ENCODE peak calls at places on chromosomes 3 and 15, in seven cellular contexts. O is left ventricle myocardium inferior, W is tibial artery, Y is IMR-90, B is prostate gland, R is sigmoid colon, X is endothelial cell of umbilical vein. C is an unnamed sample. For H3K36me3 and H3K4me1, the result is how much of the 10 kb centered on the place peaks cover.

GRCh38 chr15:95669146-95669922 is 661.2 kb upstream of the NR2F2 start:
- DNase-seq in O (no peak), W (no peak), Y (no peak), B (no peak), R (no peak), X (peak), C (no peak)

GRCh38 chr3:5136619-5137429 is 14.7 kb downstream of the ARL8B start:
- DNase-seq in O (no peak), W (no peak), Y (peak), B (no peak), R (no peak), X (peak), C (no peak)

GRCh38 chr3:5811051-5811450 is 623.5 kb downstream of the EDEM1 start:
- DNase-seq in O (no peak), W (no peak), Y (no peak), B (no peak), R (no peak), X (no peak), C (no peak)

GRCh38 chr3:53195066-53195450 is 34.0 kb downstream of the PRKCD start:
- DNase-seq in O (no peak), W (no peak), Y (no peak), B (no peak), R (no peak), X (no peak), C (no peak)

GRCh38 chr15:68765602-68766368 is 54.9 kb downstream of the ANP32A start:
- DNase-seq in O (no peak), W (no peak), Y (no peak), B (no peak), R (no peak), X (peak), C (no peak)

GRCh38 chr15:67146214-67146613 is 80.8 kb downstream of the SMAD3 start:
- DNase-seq in O (peak), W (peak), Y (peak), B (no peak), R (peak), X (peak), C (peak)

GRCh38 chr15:51864408-51865056 is 35.1 kb downstream of the TMOD3 start:
- DNase-seq in O (no peak), W (no peak), Y (peak), B (no peak), R (no peak), X (no peak), C (no peak)

GRCh38 chr3:2921903-2922302 is 188.3 kb downstream of the IL5RA start:
- DNase-seq in O (no peak), W (no peak), Y (no peak), B (no peak), R (no peak), X (no peak), C (peak)

GRCh38 chr15:42704492-42704926 is 32.4 kb downstream of the CDAN1 start:
- DNase-seq in O (no peak), W (no peak), Y (peak), B (peak), R (no peak), X (peak), C (peak)

GRCh38 chr3:48301814-48302194 is 31.7 kb downstream of the SPINK8 start:
- DNase-seq in O (no peak), W (no peak), Y (peak), B (peak), R (peak), X (no peak), C (peak)

GRCh38 chr15:79582650-79583049 is 150.5 kb downstream of the MINAR1 start:
- DNase-seq in O (no peak), W (no peak), Y (no peak), B (no peak), R (no peak), X (no peak), C (no peak)

GRCh38 chr15:39022532-39023305 is 458.1 kb upstream of the RASGRP1 start:
- DNase-seq in O (no peak), W (no peak), Y (no peak), B (no peak), R (no peak), X (no peak), C (no peak)

GRCh38 chr3:111472556-111472955 is 69.4 kb upstream of the CD96 start:
- DNase-seq in O (no peak), W (no peak), Y (no peak), B (no peak), R (no peak), X (no peak), C (no peak)

GRCh38 chr3:90184861-90185260 is 1077.4 kb downstream of the EPHA3 start:
- DNase-seq in O (no peak), W (no peak), Y (peak), B (no peak), R (no peak), X (no peak), C (no peak)

GRCh38 chr3:65873028-65873427 is 165.7 kb downstream of the MAGI1 start:
- DNase-seq in O (peak), W (no peak), Y (no peak), B (no peak), R (no peak), X (no peak), C (no peak)

GRCh38 chr3:152229692-152230091 is 39.0 kb upstream of the MBNL1 start:
- DNase-seq in O (no peak), W (no peak), Y (no peak), B (no peak), R (no peak), X (peak), C (no peak)

GRCh38 chr15:51649659-51650521 is 27.3 kb upstream of the DMXL2 start:
- DNase-seq in O (no peak), W (no peak), Y (peak), B (peak), R (no peak), X (peak), C (peak)

GRCh38 chr15:31265871-31266711 is 60.5 kb upstream of the KLF13 start:
- DNase-seq in O (peak), W (peak), Y (no peak), B (peak), R (peak), X (no peak), C (no peak)

GRCh38 chr15:89472785-89473256 is 23.6 kb downstream of the RHCG start:
- DNase-seq in O (peak), W (peak), Y (peak), B (no peak), R (no peak), X (peak), C (no peak)

GRCh38 chr15:101613130-101614000 is 38.8 kb downstream of the TM2D3 start:
- DNase-seq in O (peak), W (peak), Y (peak), B (peak), R (peak), X (no peak), C (peak)

GRCh38 chr15:41207687-41208448 is 22.7 kb downstream of the EXD1 start:
- DNase-seq in O (no peak), W (no peak), Y (peak), B (no peak), R (no peak), X (no peak), C (no peak)

GRCh38 chr3:13480340-13481318 is 523 bp downstream of the HDAC11 start:
- DNase-seq in O (no peak), W (no peak), Y (peak), B (no peak), R (peak), X (no peak), C (peak)

GRCh38 chr3:166445865-166446264 is 608.6 kb upstream of the BCHE start:
- DNase-seq in O (no peak), W (no peak), Y (peak), B (no peak), R (no peak), X (no peak), C (no peak)

GRCh38 chr3:15977598-15978232 is 179.9 kb upstream of the ANKRD28 start:
- DNase-seq in O (no peak), W (no peak), Y (no peak), B (no peak), R (no peak), X (no peak), C (no peak)

GRCh38 chr3:13073042-13073906 is at the start of gene IQSEC1:
- DNase-seq in O (peak), W (peak), Y (peak), B (peak), R (no peak), X (no peak), C (peak)

GRCh38 chr3:158668506-158668905 is 3.9 kb downstream of the LXN start:
- DNase-seq in O (no peak), W (no peak), Y (peak), B (peak), R (no peak), X (peak), C (no peak)

GRCh38 chr15:62560943-62561571 is 396.0 kb upstream of the C2CD4B start:
- DNase-seq in O (no peak), W (no peak), Y (no peak), B (no peak), R (no peak), X (no peak), C (no peak)

GRCh38 chr15:65641723-65642475 is 20.2 kb downstream of the SLC24A1 start:
- DNase-seq in O (no peak), W (no peak), Y (no peak), B (no peak), R (no peak), X (no peak), C (peak)

GRCh38 chr3:38125305-38126120 is 11.4 kb downstream of the ACAA1 start:
- DNase-seq in O (no peak), W (peak), Y (no peak), B (no peak), R (peak), X (no peak), C (no peak)
- H3K4me3 ChIP-seq in O (no peak), W (no peak), Y (no peak), B (no peak), R (no peak), X (no peak), C (no peak)

GRCh38 chr3:10286596-10287295 is 6.0 kb downstream of the GHRL start:
- DNase-seq in O (no peak), W (no peak), Y (peak), B (peak), R (no peak), X (peak), C (peak)
- H3K36me3 ChIP-seq in O (half or more), W (under half), Y (under half), B (under half), R (under half), X (under half), C (under half)

GRCh38 chr3:73601476-73601875 is 23.3 kb downstream of the PDZRN3 start:
- DNase-seq in O (no peak), W (no peak), Y (peak), B (no peak), R (no peak), X (no peak), C (no peak)

GRCh38 chr3:73600293-73600938 is 24.3 kb downstream of the PDZRN3 start:
- DNase-seq in O (no peak), W (no peak), Y (peak), B (no peak), R (no peak), X (no peak), C (no peak)

GRCh38 chr3:73601031-73601430 is 23.7 kb downstream of the PDZRN3 start:
- DNase-seq in O (no peak), W (no peak), Y (peak), B (no peak), R (no peak), X (no peak), C (no peak)

GRCh38 chr3:73603771-73604171 is 21.0 kb downstream of the PDZRN3 start:
- DNase-seq in O (no peak), W (no peak), Y (peak), B (no peak), R (peak), X (no peak), C (no peak)

GRCh38 chr3:73602171-73602570 is 22.6 kb downstream of the PDZRN3 start:
- DNase-seq in O (peak), W (no peak), Y (peak), B (no peak), R (no peak), X (no peak), C (no peak)
- H3K4me1 ChIP-seq in O (half or more), W (under half), Y (under half), B (under half), R (half or more), X (under half), C (under half)

DNA sequence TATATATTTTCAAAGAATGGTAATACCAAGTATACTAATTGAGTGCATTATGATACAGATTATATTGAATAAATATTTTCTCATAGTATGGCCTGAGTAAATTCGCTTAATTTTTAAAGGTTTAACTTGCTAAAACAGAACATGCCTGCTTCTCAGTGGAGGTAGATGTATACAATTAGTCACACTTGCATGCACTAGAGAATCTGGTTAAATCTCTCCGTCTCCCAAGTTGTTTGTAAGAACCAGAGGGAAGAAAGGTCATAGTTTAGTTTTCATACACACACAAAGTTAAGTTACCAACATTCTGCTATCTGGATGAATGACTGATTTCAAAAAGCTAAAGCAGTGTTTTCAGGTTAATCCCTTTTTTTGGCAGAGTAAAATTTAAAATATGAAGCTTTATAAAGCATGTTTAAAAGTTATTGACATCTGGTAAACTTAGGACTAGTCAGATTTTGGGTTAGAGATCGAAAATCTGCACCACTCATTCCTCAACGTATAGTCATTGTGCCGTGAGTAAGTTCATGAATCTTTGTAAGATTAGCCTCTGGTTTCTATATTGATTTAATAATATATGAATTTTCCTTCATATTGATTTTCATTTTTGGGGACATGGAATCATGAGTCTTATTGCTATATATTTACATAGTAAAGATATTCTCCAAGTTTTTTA is 117.6 kb upstream of the SAMMSON start:
- DNase-seq in O (no peak), W (no peak), Y (peak), B (no peak), R (no peak), X (no peak), C (no peak)
- H3K4me3 ChIP-seq in O (no peak), W (no peak), Y (no peak), B (no peak), R (no peak), X (no peak), C (no peak)

GRCh38 chr3:30683769-30684168 is 77.4 kb downstream of the TGFBR2 start:
- DNase-seq in O (no peak), W (no peak), Y (no peak), B (no peak), R (no peak), X (no peak), C (no peak)

GRCh38 chr3:30680789-30681188 is 74.4 kb downstream of the TGFBR2 start:
- DNase-seq in O (peak), W (no peak), Y (no peak), B (no peak), R (peak), X (peak), C (no peak)

GRCh38 chr3:30684361-30684760 is 78.0 kb downstream of the TGFBR2 start:
- DNase-seq in O (no peak), W (no peak), Y (no peak), B (no peak), R (no peak), X (no peak), C (no peak)

GRCh38 chr3:30681276-30682211 is 75.1 kb downstream of the TGFBR2 start:
- DNase-seq in O (peak), W (no peak), Y (peak), B (no peak), R (peak), X (peak), C (peak)

DNA sequence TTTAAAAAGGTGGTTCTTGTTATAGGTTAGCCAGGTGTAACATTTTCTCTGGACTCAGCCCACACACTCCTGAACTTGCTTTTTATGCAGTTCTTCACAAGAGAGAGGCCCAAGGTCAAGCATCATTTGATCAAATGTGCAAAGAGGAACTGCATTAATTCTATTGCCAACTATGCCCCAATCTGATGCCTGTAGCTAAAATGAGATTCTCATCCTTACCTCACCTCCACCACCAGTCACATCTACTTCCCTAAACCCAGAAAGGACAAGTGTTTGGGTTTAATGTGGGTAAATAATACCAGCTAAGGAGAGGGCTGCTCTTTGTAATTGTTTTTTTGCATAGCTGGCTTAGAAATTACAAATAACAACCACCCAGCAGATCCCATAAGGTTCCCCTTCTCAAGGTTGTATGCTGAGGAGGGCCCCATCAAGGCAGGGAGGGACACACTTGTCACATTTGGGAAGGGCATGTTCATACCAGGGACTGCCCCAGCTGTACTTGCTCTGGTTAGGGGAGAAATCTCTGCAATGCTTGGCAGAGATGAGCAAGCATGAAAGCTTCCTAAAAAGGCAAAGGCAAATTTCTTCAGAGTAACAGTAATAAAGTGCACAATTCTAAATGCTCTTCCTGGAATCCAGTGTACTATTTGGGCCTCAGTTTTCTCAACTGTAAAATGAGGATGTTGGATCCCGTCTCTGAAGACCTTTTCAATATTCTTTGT is 76.2 kb downstream of the TGFBR2 start:
- DNase-seq in O (no peak), W (no peak), Y (no peak), B (no peak), R (no peak), X (no peak), C (no peak)
- H3K36me3 ChIP-seq in O (under half), W (under half), Y (under half), B (under half), R (under half), X (half or more), C (under half)

GRCh38 chr15:28086175-28086703 is 12.9 kb downstream of the OCA2 start:
- DNase-seq in O (no peak), W (peak), Y (peak), B (no peak), R (no peak), X (peak), C (peak)

GRCh38 chr15:28082891-28083688 is 16.0 kb downstream of the OCA2 start:
- DNase-seq in O (no peak), W (no peak), Y (no peak), B (no peak), R (no peak), X (no peak), C (no peak)

GRCh38 chr15:28084547-28084946 is 14.6 kb downstream of the OCA2 start:
- DNase-seq in O (no peak), W (no peak), Y (no peak), B (no peak), R (no peak), X (no peak), C (no peak)

GRCh38 chr15:28081594-28081993 is 17.5 kb downstream of the OCA2 start:
- DNase-seq in O (no peak), W (no peak), Y (no peak), B (no peak), R (no peak), X (no peak), C (no peak)

GRCh38 chr15:28085489-28086174 is 13.5 kb downstream of the OCA2 start:
- DNase-seq in O (no peak), W (no peak), Y (no peak), B (no peak), R (no peak), X (no peak), C (no peak)
- H3K4me1 ChIP-seq in O (under half), W (under half), Y (under half), B (under half), R (under half), X (under half), C (under half)

C was measured in thyroid gland.